ENCODE peak calls at places on chromosomes 1 and 21, in nine cellular contexts. K is GM23338, H is GM12891, J is stomach, T is K562, S is breast epithelium, A is transverse colon, N is suprapubic skin, M is esophagus muscularis mucosa. D is an unnamed sample.
A peak's percentile ranks its signal among the peaks of the same experiment; 100 is the strongest.

GRCh38 chr21:34558960-34559631 is 47.1 kb upstream of the KCNE1 start:
- DNase-seq in K (no peak), H (no peak), J (no peak), T (no peak), S (no peak), A (no peak), N (no peak), M (no peak), D (no peak)

GRCh38 chr1:60171793-60172192 is 98.2 kb upstream of the C1orf87 start:
- DNase-seq in K (no peak), H (no peak), J (no peak), T (no peak), S (no peak), A (no peak), N (no peak), M (no peak), D (no peak)

GRCh38 chr1:18531503-18531845 is 50.7 kb downstream of the KLHDC7A start:
- DNase-seq in K (no peak), H (no peak), J (no peak), T (no peak), S (no peak), A (no peak), N (peak; percentile 18), M (no peak), D (no peak)

GRCh38 chr1:209072481-209072880 is 511.0 kb upstream of the CAMK1G start:
- DNase-seq in K (no peak), H (no peak), J (no peak), T (no peak), S (no peak), A (no peak), N (no peak), M (no peak), D (no peak)

GRCh38 chr1:115065021-115065420 is 24.3 kb downstream of the TSPAN2 start:
- DNase-seq in K (no peak), H (no peak), J (no peak), T (no peak), S (no peak), A (no peak), N (no peak), M (no peak), D (no peak)

GRCh38 chr1:183002797-183003594 is 20.2 kb upstream of the LAMC1 start:
- DNase-seq in K (no peak), H (no peak), J (no peak), T (no peak), S (no peak), A (no peak), N (no peak), M (no peak), D (no peak)

GRCh38 chr21:41536076-41536826 is 28.3 kb upstream of the TMPRSS2 start:
- DNase-seq in K (no peak), H (no peak), J (peak; percentile 85), T (no peak), S (peak; percentile 62), A (peak; percentile 59), N (no peak), M (no peak), D (no peak)

GRCh38 chr1:162564762-162565218 is 3.3 kb downstream of the UAP1 start:
- DNase-seq in K (no peak), H (no peak), J (no peak), T (no peak), S (no peak), A (no peak), N (no peak), M (no peak), D (no peak)

GRCh38 chr1:209063816-209064664 is 519.5 kb upstream of the CAMK1G start:
- DNase-seq in K (no peak), H (no peak), J (no peak), T (no peak), S (no peak), A (no peak), N (no peak), M (no peak), D (no peak)

GRCh38 chr1:155086182-155086741 is 7.6 kb downstream of the EFNA3 start:
- DNase-seq in K (peak; percentile 82), H (no peak), J (peak; percentile 75), T (peak; percentile 75), S (peak; percentile 59), A (peak; percentile 80), N (peak; percentile 89), M (no peak), D (peak; percentile 96)

GRCh38 chr1:76659171-76659940 is 207.9 kb upstream of the ST6GALNAC5 start:
- DNase-seq in K (no peak), H (no peak), J (no peak), T (no peak), S (no peak), A (no peak), N (no peak), M (no peak), D (no peak)

GRCh38 chr1:6141601-6142000 is 38.5 kb downstream of the CHD5 start:
- DNase-seq in K (peak; percentile 81), H (peak; percentile 63), J (no peak), T (peak; percentile 54), S (no peak), A (no peak), N (no peak), M (no peak), D (no peak)

GRCh38 chr21:42672699-42673458 is 19.5 kb downstream of the PDE9A start:
- DNase-seq in K (no peak), H (no peak), J (no peak), T (no peak), S (no peak), A (no peak), N (no peak), M (no peak), D (no peak)

GRCh38 chr1:106080608-106081325 is 975.7 kb upstream of the PRMT6 start:
- DNase-seq in K (peak; percentile 43), H (no peak), J (no peak), T (no peak), S (no peak), A (no peak), N (peak; percentile 40), M (no peak), D (peak; percentile 68)

GRCh38 chr1:19676438-19676922 is 11.8 kb downstream of the HTR6 start:
- DNase-seq in K (peak; percentile 94), H (peak; percentile 53), J (peak; percentile 43), T (peak; percentile 84), S (no peak), A (peak; percentile 31), N (peak; percentile 83), M (peak; percentile 92), D (no peak)

GRCh38 chr1:19679691-19680090 is 15.0 kb downstream of the HTR6 start:
- DNase-seq in K (no peak), H (no peak), J (no peak), T (no peak), S (no peak), A (no peak), N (no peak), M (no peak), D (no peak)

GRCh38 chr1:19680644-19681043 is 16.0 kb downstream of the HTR6 start:
- DNase-seq in K (peak; percentile 45), H (no peak), J (no peak), T (no peak), S (no peak), A (no peak), N (no peak), M (no peak), D (no peak)

GRCh38 chr1:19678931-19679453 is 14.3 kb downstream of the HTR6 start:
- DNase-seq in K (no peak), H (no peak), J (no peak), T (no peak), S (no peak), A (no peak), N (no peak), M (no peak), D (peak; percentile 85)

DNA sequence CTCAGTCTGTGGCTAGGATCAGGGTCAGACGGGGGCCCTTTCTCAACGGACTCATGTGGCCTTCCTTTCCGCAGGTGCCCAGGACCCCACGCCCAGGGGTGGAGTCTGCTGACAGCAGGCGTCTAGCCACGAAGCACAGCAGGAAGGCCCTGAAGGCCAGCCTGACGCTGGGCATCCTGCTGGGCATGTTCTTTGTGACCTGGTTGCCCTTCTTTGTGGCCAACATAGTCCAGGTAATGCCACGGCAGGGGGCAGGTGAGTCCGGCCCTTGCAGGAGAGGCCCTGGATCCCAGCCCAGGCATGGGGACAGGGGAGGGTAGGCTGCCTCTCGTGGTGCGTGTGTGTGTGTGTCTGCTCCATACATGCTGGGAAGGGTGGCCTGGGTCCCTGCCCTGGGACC is 13.8 kb downstream of the HTR6 start:
- DNase-seq in K (no peak), H (no peak), J (no peak), T (no peak), S (no peak), A (no peak), N (no peak), M (no peak), D (peak; percentile 50)
- TF ChIP-seq POLR2AphosphoS5 in K (no peak), H (no peak), J (no peak), T (no peak), S (no peak), A (no peak), N (no peak), M (no peak), D (no peak)

GRCh38 chr1:113871597-113872113 is at the start of gene PTPN22:
- DNase-seq in K (no peak), H (no peak), J (peak; percentile 50), T (no peak), S (peak; percentile 49), A (peak; percentile 72), N (no peak), M (no peak), D (no peak)
- TF ChIP-seq POLR2AphosphoS5 in K (no peak), H (peak; percentile 90), J (peak; percentile 49), T (no peak), S (no peak), A (peak; percentile 42), N (no peak), M (peak; percentile 41), D (peak; percentile 79)

GRCh38 chr1:91527781-91528180 is 27.1 kb downstream of the CDC7 start:
- DNase-seq in K (no peak), H (no peak), J (no peak), T (no peak), S (no peak), A (no peak), N (no peak), M (no peak), D (no peak)
- TF ChIP-seq POLR2AphosphoS5 in K (no peak), H (no peak), J (no peak), T (no peak), S (no peak), A (no peak), N (no peak), M (no peak), D (no peak)

DNA sequence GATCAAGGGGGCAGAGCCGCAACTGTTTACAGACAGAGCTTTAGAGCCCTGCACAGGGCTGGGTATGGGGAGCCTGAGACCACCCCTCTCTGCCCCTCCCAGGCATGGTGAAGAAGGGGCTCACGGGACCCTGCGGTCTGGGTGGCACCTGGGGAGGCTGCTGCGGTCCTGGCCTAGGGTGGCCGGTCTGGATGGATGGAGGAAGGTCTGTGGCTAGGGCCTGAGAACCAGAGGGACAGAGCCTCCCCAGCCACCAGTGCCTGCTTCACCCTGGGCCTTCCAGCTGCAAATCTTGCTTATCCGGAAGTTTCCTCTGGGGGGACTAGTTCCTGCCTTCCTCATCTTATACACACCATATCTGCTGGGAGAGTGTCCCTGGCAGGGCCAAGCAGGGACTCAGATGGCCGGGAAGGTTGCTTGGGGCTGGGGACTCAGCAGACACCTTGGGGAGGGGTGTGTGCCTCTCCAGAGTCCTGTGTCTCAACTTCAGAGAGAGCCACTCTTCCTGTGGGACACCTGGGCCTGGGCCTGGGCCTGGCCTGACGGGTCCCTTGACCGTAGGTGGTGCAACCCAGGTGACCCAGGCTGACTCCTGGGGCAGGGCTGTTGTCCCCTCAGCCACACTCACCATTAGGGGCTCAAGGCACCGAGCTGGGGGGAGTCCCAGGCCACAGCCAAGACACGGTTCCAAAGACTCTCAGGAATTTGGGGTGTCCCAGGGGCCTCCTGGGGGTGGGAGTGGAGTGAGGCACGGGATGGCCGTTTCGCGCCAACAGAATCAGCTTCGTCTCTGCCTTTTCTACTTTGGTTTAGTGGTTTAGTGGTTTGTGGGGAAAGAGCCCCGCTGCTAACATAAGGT is 52.0 kb upstream of the ACTRT2 start:
- DNase-seq in K (no peak), H (no peak), J (no peak), T (no peak), S (no peak), A (no peak), N (peak; percentile 47), M (no peak), D (peak; percentile 47)
- TF ChIP-seq POLR2AphosphoS5 in K (no peak), H (no peak), J (no peak), T (no peak), S (no peak), A (no peak), N (no peak), M (no peak), D (no peak)